ENCODE peak calls at places on chromosomes 12 and 14, in ten cellular contexts. U is Panc1, W is adrenal gland, K is GM23248, D is Caco-2, A is aorta, T is breast epithelium, H is gastrocnemius medialis, B is tibial artery, O is endodermal cell. Y is an unnamed sample.

GRCh38 chr12:111310076-111310870 is 58.6 kb downstream of the PHETA1 start:
- DNase-seq in U (no peak), O (no peak), D (no peak), T (no peak), K (no peak), W (no peak), A (no peak), B (no peak), H (no peak), Y (no peak)

GRCh38 chr14:32492482-32492881 is 163.4 kb downstream of the AKAP6 start:
- DNase-seq in W (no peak), T (no peak), D (no peak), K (no peak), A (no peak), H (no peak), U (no peak), B (no peak), O (no peak), Y (no peak)

GRCh38 chr12:124303579-124304313 is 8.9 kb downstream of the RFLNA start:
- DNase-seq in O (peak; percentile 52), U (no peak), A (peak; percentile 63), W (no peak), H (no peak), K (no peak), D (no peak), B (no peak), T (no peak), Y (no peak)

GRCh38 chr12:98559666-98560065 is 33.8 kb upstream of the SLC25A3 start:
- DNase-seq in U (no peak), O (no peak), B (no peak), H (no peak), A (no peak), D (no peak), T (no peak), W (no peak), K (no peak), Y (no peak)

GRCh38 chr12:49626169-49626835 is 2.9 kb downstream of the PRPF40B start:
- DNase-seq in T (no peak), D (no peak), B (no peak), O (peak; percentile 36), K (peak; percentile 53), A (no peak), W (no peak), U (no peak), H (no peak), Y (no peak)

GRCh38 chr12:42960087-42960527 is 370.6 kb upstream of the PRICKLE1 start:
- DNase-seq in W (no peak), A (no peak), O (no peak), H (no peak), U (no peak), B (no peak), D (no peak), T (no peak), K (peak; percentile 3), Y (no peak)

GRCh38 chr14:91269076-91269991 is 24.8 kb upstream of the GPR68 start:
- DNase-seq in K (peak; percentile 47), W (peak; percentile 50), T (no peak), U (no peak), B (no peak), O (no peak), A (no peak), D (no peak), H (no peak), Y (no peak)

GRCh38 chr12:112664569-112664968 is 127.0 kb upstream of the RPH3A start:
- DNase-seq in D (peak; percentile 46), H (no peak), B (no peak), W (peak; percentile 18), O (peak; percentile 85), A (no peak), K (peak; percentile 6), T (no peak), U (no peak), Y (peak; percentile 6)

GRCh38 chr12:39275846-39276245 is 167.1 kb downstream of the KIF21A start:
- DNase-seq in T (no peak), W (no peak), A (no peak), U (no peak), B (no peak), D (no peak), K (no peak), H (no peak), O (no peak), Y (no peak)

GRCh38 chr14:88611878-88612277 is 49.0 kb downstream of the ZC3H14 start:
- DNase-seq in O (no peak), K (peak; percentile 28), A (no peak), T (no peak), D (no peak), W (no peak), U (no peak), B (no peak), H (no peak), Y (no peak)

GRCh38 chr14:90587252-90587910 is 190.6 kb downstream of the CALM1 start:
- DNase-seq in T (no peak), H (peak; percentile 31), A (no peak), K (no peak), D (no peak), W (no peak), U (no peak), B (peak; percentile 61), O (no peak), Y (no peak)

GRCh38 chr12:119931402-119931801 is 54.3 kb upstream of the CIT start:
- DNase-seq in T (no peak), O (no peak), W (no peak), K (no peak), A (no peak), U (no peak), H (no peak), B (no peak), D (no peak), Y (no peak)

GRCh38 chr12:58453306-58453705 is 467.0 kb downstream of the LRIG3 start:
- DNase-seq in O (no peak), D (no peak), H (no peak), K (peak; percentile 24), W (no peak), U (no peak), A (no peak), B (no peak), T (no peak), Y (no peak)

GRCh38 chr12:6341439-6342139 is at the start of gene TNFRSF1A:
- DNase-seq in B (peak; percentile 91), T (no peak), D (peak; percentile 82), W (peak; percentile 84), K (peak; percentile 91), U (no peak), A (no peak), O (peak; percentile 89), H (peak; percentile 80), Y (peak; percentile 81)

DNA sequence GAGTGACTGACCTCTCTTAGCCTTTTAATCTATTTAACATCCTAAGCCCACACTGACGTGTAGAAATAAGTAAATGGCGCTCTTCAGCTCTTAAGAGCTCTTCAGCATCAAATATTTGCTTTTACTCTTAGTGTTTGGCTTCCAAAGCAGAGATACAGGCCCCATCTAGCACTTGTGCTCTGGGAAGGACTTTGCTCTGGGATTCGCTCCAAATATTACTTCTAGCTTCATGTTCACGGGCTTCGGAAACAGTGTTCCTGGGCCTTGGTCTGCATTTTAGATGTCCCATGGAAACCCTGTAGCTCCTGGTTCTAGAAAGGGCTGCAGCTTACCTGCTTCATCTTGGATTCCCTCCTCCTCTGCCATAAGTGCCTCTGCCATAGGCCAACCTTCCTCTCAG is 2.7 kb upstream of the NKX2-8 start:
- DNase-seq in O (no peak), A (no peak), D (no peak), W (no peak), T (no peak), U (no peak), B (no peak), K (no peak), H (no peak), Y (no peak)
- H3K27me3 ChIP-seq in O (peaks cover 99% of the 10 kb centered on the region), A (no peaks in the 10 kb centered on the region), D (peaks cover 4% of the 10 kb centered on the region), W (peaks cover 57% of the 10 kb centered on the region), T (peaks cover 57% of the 10 kb centered on the region), U (peaks cover 2% of the 10 kb centered on the region), B (no peaks in the 10 kb centered on the region), K (peaks cover 83% of the 10 kb centered on the region), H (peaks cover 64% of the 10 kb centered on the region), Y (no peaks in the 10 kb centered on the region)

GRCh38 chr14:43003845-43004244 is 1397.2 kb downstream of the LRFN5 start:
- DNase-seq in U (no peak), W (no peak), H (no peak), K (peak; percentile 0), T (no peak), B (no peak), O (no peak), A (no peak), D (no peak), Y (no peak)
- H3K9me3 ChIP-seq in U (peaks cover 20% of the 10 kb centered on the region), W (no peaks in the 10 kb centered on the region), H (no peaks in the 10 kb centered on the region), K (peaks cover 6% of the 10 kb centered on the region), T (peaks cover 25% of the 10 kb centered on the region), B (peaks cover 32% of the 10 kb centered on the region), O (peaks cover 57% of the 10 kb centered on the region), A (peaks cover 6% of the 10 kb centered on the region), D (no peaks in the 10 kb centered on the region), Y (peaks cover 6% of the 10 kb centered on the region)

GRCh38 chr14:20743556-20743955 is 2.1 kb upstream of the EDDM3A start:
- DNase-seq in W (no peak), D (no peak), U (no peak), A (no peak), K (no peak), T (no peak), B (no peak), O (no peak), H (no peak), Y (no peak)

GRCh38 chr14:20750194-20750593 is 4.5 kb downstream of the EDDM3A start:
- DNase-seq in K (no peak), H (no peak), O (no peak), B (no peak), A (no peak), D (no peak), T (no peak), W (no peak), U (no peak), Y (no peak)

GRCh38 chr14:20751963-20752562 is 6.4 kb downstream of the EDDM3A start:
- DNase-seq in W (no peak), H (no peak), U (no peak), B (no peak), D (no peak), A (no peak), O (no peak), K (no peak), T (no peak), Y (no peak)

GRCh38 chr14:20745571-20746358 is at the start of gene EDDM3A:
- DNase-seq in K (no peak), D (peak; percentile 32), B (no peak), U (no peak), W (no peak), H (no peak), T (no peak), A (no peak), O (no peak), Y (no peak)

DNA sequence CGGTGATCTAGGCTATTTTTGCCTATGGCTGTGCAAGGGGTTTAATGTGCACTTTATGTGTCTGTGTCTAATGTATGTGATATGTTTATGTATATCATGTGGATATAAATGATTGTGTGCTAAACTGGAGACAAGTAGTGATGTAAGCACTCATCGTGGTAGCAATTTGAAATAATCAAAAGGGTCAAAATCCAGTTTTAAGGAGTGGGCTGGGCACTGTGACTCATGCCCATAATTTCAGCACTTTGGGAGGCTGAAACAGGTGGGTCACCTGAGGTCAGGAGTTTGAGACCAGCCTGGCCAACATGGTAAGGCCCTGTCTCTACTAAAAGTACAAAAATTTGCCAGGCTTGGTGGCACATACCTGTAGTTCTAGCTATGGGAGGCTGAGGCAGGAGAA is 2.8 kb downstream of the EDDM3A start:
- DNase-seq in U (no peak), B (no peak), K (no peak), H (no peak), D (no peak), W (no peak), A (no peak), T (no peak), O (no peak), Y (no peak)
- H3K27me3 ChIP-seq in U (no peaks in the 10 kb centered on the region), B (no peaks in the 10 kb centered on the region), K (no peaks in the 10 kb centered on the region), H (no peaks in the 10 kb centered on the region), D (no peaks in the 10 kb centered on the region), W (no peaks in the 10 kb centered on the region), A (no peaks in the 10 kb centered on the region), T (no peaks in the 10 kb centered on the region), O (no peaks in the 10 kb centered on the region), Y (no peaks in the 10 kb centered on the region)

GRCh38 chr12:133221241-133221640 is 14.4 kb downstream of the ANHX start:
- DNase-seq in O (peak; percentile 22), B (peak; percentile 48), D (no peak), W (no peak), K (no peak), T (no peak), A (no peak), U (no peak), H (no peak), Y (no peak)
- H3K9me3 ChIP-seq in O (peaks cover 64% of the 10 kb centered on the region), B (peaks cover 43% of the 10 kb centered on the region), D (peaks cover 6% of the 10 kb centered on the region), W (no peaks in the 10 kb centered on the region), K (no peaks in the 10 kb centered on the region), T (peaks cover 64% of the 10 kb centered on the region), A (peaks cover 22% of the 10 kb centered on the region), U (peaks cover 2% of the 10 kb centered on the region), H (no peaks in the 10 kb centered on the region), Y (no peaks in the 10 kb centered on the region)